ENCODE peak calls at places on chromosomes 3 and 15, in nine cellular contexts. S is Panc1, W is heart right ventricle, K is H1, U is right atrium auricular region, Y is mesenchymal stem cell, C is MM.1S, Q is pancreas, J is astrocyte. M is an unnamed sample.

GRCh38 chr15:83848315-83849050 is 194.6 kb downstream of the ADAMTSL3 start:
- DNase-seq in Y (peak; percentile 82), C (no peak), Q (no peak), U (no peak), W (no peak), S (no peak), K (no peak), J (peak; percentile 90), M (no peak)

GRCh38 chr15:85620321-85621044 is 174.2 kb downstream of the KLHL25 start:
- DNase-seq in W (peak; percentile 64), Y (peak; percentile 79), K (no peak), C (no peak), S (no peak), J (peak; percentile 84), Q (no peak), U (no peak), M (no peak)

GRCh38 chr3:179299316-179299715 is 23.5 kb upstream of the ZNF639 start:
- DNase-seq in S (no peak), J (no peak), W (no peak), K (no peak), U (no peak), Q (no peak), Y (no peak), C (no peak), M (no peak)

GRCh38 chr3:125433611-125434041 is 58.5 kb upstream of the ZNF148 start:
- DNase-seq in Y (no peak), K (no peak), W (no peak), Q (no peak), U (peak; percentile 52), S (no peak), J (no peak), C (no peak), M (no peak)

GRCh38 chr15:36896949-36897348 is 203.4 kb downstream of the MEIS2 start:
- DNase-seq in K (no peak), W (no peak), C (no peak), Q (no peak), J (no peak), Y (no peak), U (no peak), S (no peak), M (no peak)

GRCh38 chr3:190205739-190206138 is 85.0 kb upstream of the P3H2 start:
- DNase-seq in Q (no peak), S (no peak), W (no peak), Y (peak; percentile 74), K (no peak), U (no peak), C (no peak), J (peak; percentile 76), M (no peak)

GRCh38 chr3:79497447-79498111 is 270.2 kb downstream of the ROBO1 start:
- DNase-seq in J (no peak), U (no peak), W (no peak), Y (peak; percentile 13), K (no peak), C (peak; percentile 14), Q (no peak), S (no peak), M (no peak)

GRCh38 chr15:73792429-73792828 is 39.3 kb upstream of the INSYN1 start:
- DNase-seq in Y (no peak), S (no peak), J (no peak), K (no peak), U (no peak), W (no peak), Q (no peak), C (no peak), M (no peak)

GRCh38 chr15:39573287-39573686 is 7.6 kb upstream of the THBS1 start:
- DNase-seq in J (no peak), W (no peak), S (no peak), Y (no peak), Q (no peak), U (no peak), K (no peak), C (no peak), M (no peak)

GRCh38 chr3:44845528-44846520 is 15.9 kb upstream of the TMEM42 start:
- DNase-seq in Q (no peak), K (no peak), W (peak; percentile 78), Y (peak; percentile 46), U (no peak), J (peak; percentile 85), C (no peak), S (no peak), M (no peak)

GRCh38 chr3:49416867-49417266 is 4.6 kb downstream of the TCTA start:
- DNase-seq in W (no peak), U (no peak), J (no peak), Y (no peak), C (no peak), Q (no peak), S (no peak), K (no peak), M (peak; percentile 1)

GRCh38 chr3:175749981-175750380 is 890.8 kb downstream of the NAALADL2 start:
- DNase-seq in J (no peak), U (no peak), Q (no peak), K (no peak), S (no peak), Y (no peak), W (no peak), C (no peak), M (no peak)

GRCh38 chr15:57861039-57861638 is 154.6 kb downstream of the POLR2M start:
- DNase-seq in K (no peak), U (no peak), W (peak; percentile 36), Y (peak; percentile 65), Q (no peak), S (peak; percentile 32), J (peak; percentile 35), C (peak; percentile 75), M (no peak)

GRCh38 chr3:193140381-193140780 is 100.6 kb upstream of the PLAAT1 start:
- DNase-seq in Y (no peak), J (peak; percentile 64), K (no peak), U (no peak), C (no peak), Q (no peak), W (no peak), S (no peak), M (no peak)

GRCh38 chr3:46939578-46940405 is 36.8 kb downstream of the CCDC12 start:
- DNase-seq in J (no peak), K (no peak), W (no peak), Y (no peak), C (no peak), Q (peak; percentile 14), S (no peak), U (no peak), M (no peak)

GRCh38 chr3:50662408-50662807 is 12.3 kb upstream of the DOCK3 start:
- DNase-seq in Q (no peak), C (no peak), J (no peak), Y (no peak), S (no peak), W (no peak), U (no peak), K (no peak), M (no peak)

GRCh38 chr15:58039260-58040035 is 26.1 kb downstream of the ALDH1A2 start:
- DNase-seq in U (no peak), C (no peak), S (no peak), Y (no peak), W (no peak), K (no peak), Q (no peak), J (no peak), M (no peak)

GRCh38 chr3:63791974-63792373 is 27.1 kb upstream of the C3orf49 start:
- DNase-seq in U (no peak), C (no peak), Q (no peak), K (no peak), S (no peak), Y (peak; percentile 50), W (no peak), J (peak; percentile 39), M (no peak)

GRCh38 chr3:194688207-194688711 is 2.6 kb downstream of the FAM43A start:
- DNase-seq in C (peak; percentile 71), K (no peak), Y (peak; percentile 46), W (peak; percentile 41), J (no peak), U (no peak), S (no peak), Q (no peak), M (peak; percentile 75)
- H3K27ac ChIP-seq in C (peak overlapping the region; percentile 29), K (no peak overlapping the region), Y (no peak overlapping the region), W (peak overlapping the region; percentile 88), J (no peak overlapping the region), U (peak overlapping the region; percentile 89), S (peak overlapping the region; percentile 80), Q (no peak overlapping the region), M (peak overlapping the region; percentile 84)

DNA sequence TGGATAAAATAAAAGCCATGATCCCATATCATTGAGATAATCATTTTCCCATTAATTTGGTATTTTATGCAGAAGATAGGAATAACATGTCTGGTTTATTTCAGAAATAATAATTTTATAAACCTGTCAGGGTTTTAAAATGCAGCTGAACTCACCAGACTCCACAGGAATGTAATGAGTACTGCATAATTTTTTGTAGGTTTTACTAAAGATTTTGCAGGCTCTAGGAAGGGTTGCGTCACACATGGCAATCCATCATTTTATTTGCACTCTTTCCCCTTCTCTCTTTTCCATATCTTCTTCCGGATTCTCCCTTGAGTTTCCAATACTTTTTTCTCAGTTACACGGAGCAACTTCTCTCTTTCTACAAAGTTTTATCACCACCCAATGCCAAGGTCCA is 234.7 kb downstream of the NFKBIZ start:
- DNase-seq in W (no peak), S (no peak), J (peak; percentile 58), C (no peak), U (no peak), K (no peak), Q (no peak), Y (peak; percentile 38), M (no peak)
- H3K4me3 ChIP-seq in W (no peak overlapping the region), S (no peak overlapping the region), J (no peak overlapping the region), C (no peak overlapping the region), U (no peak overlapping the region), K (no peak overlapping the region), Q (no peak overlapping the region), Y (no peak overlapping the region), M (no peak overlapping the region)

GRCh38 chr3:73511555-73511954 is 113.2 kb downstream of the PDZRN3 start:
- DNase-seq in U (no peak), K (no peak), C (no peak), Q (no peak), J (no peak), W (no peak), S (no peak), Y (no peak), M (no peak)
- H3K27ac ChIP-seq in U (peak overlapping the region; percentile 33), K (no peak overlapping the region), C (no peak overlapping the region), Q (no peak overlapping the region), J (no peak overlapping the region), W (peak overlapping the region; percentile 21), S (no peak overlapping the region), Y (no peak overlapping the region), M (peak overlapping the region; percentile 37)

GRCh38 chr3:127749361-127749760 is 73.0 kb downstream of the MGLL start:
- DNase-seq in Q (no peak), C (no peak), W (no peak), U (no peak), Y (no peak), K (no peak), S (no peak), J (no peak), M (no peak)

GRCh38 chr3:127751782-127752181 is 70.5 kb downstream of the MGLL start:
- DNase-seq in S (no peak), Y (no peak), C (no peak), U (no peak), J (no peak), W (no peak), K (no peak), Q (no peak), M (no peak)

GRCh38 chr3:127751163-127751621 is 71.1 kb downstream of the MGLL start:
- DNase-seq in K (no peak), Q (no peak), U (no peak), C (no peak), J (no peak), W (no peak), S (no peak), Y (no peak), M (no peak)

GRCh38 chr3:127749787-127750225 is 72.5 kb downstream of the MGLL start:
- DNase-seq in Q (no peak), C (peak; percentile 25), Y (no peak), S (no peak), K (no peak), U (no peak), J (no peak), W (no peak), M (no peak)

GRCh38 chr3:127750226-127751031 is 71.9 kb downstream of the MGLL start:
- DNase-seq in K (no peak), S (no peak), U (no peak), Q (no peak), W (no peak), C (peak; percentile 69), J (peak; percentile 77), Y (peak; percentile 86), M (no peak)
- H3K4me3 ChIP-seq in K (no peak overlapping the region), S (no peak overlapping the region), U (no peak overlapping the region), Q (no peak overlapping the region), W (no peak overlapping the region), C (no peak overlapping the region), J (no peak overlapping the region), Y (peak overlapping the region; percentile 12), M (no peak overlapping the region)